ENCODE peak calls at places on chromosomes 1 and 21, in seven cellular contexts. H, T, E, I, S, R and F are unnamed samples.

GRCh38 chr1:44678626-44679025 is 4.1 kb downstream of the ARMH1 start:
- DNase-seq in S (no peak), E (no peak), H (no peak), T (no peak), R (no peak), I (no peak), F (no peak)

GRCh38 chr1:1937061-1937460 is 18.0 kb upstream of the TMEM52 start:
- DNase-seq in S (no peak), E (no peak), I (no peak), R (no peak), H (no peak), T (no peak), F (no peak)

GRCh38 chr21:19853061-19853460 is 1145.1 kb upstream of the NCAM2 start:
- DNase-seq in R (no peak), I (no peak), E (no peak), T (no peak), S (no peak), H (no peak), F (no peak)

GRCh38 chr1:46246548-46247432 is 773 bp upstream of the RAD54L start:
- DNase-seq in H (no peak), E (peak), T (peak), R (peak), I (no peak), S (peak), F (peak)

GRCh38 chr1:99748419-99748818 is 18.0 kb downstream of the FRRS1 start:
- DNase-seq in S (no peak), E (no peak), I (no peak), T (no peak), H (no peak), R (no peak), F (no peak)

GRCh38 chr1:230542054-230542453 is 100.2 kb upstream of the COG2 start:
- DNase-seq in E (no peak), R (no peak), T (no peak), H (peak), I (peak), S (no peak), F (no peak)

GRCh38 chr1:1748686-1749321 is 24.6 kb upstream of the CDK11A start:
- DNase-seq in H (no peak), R (no peak), S (no peak), E (no peak), T (no peak), I (no peak), F (no peak)

GRCh38 chr1:24978383-24979032 is 48.4 kb upstream of the RUNX3 start:
- DNase-seq in T (peak), R (peak), H (no peak), S (no peak), E (no peak), I (no peak), F (no peak)

GRCh38 chr1:38872401-38873026 is 634 bp downstream of the MYCBP start:
- DNase-seq in S (no peak), R (peak), T (no peak), I (no peak), E (peak), H (peak), F (peak)

GRCh38 chr1:70042090-70042716 is 163.2 kb downstream of the LRRC40 start:
- DNase-seq in H (peak), S (no peak), I (no peak), E (no peak), T (no peak), R (peak), F (no peak)

GRCh38 chr21:17200250-17200649 is 312.6 kb upstream of the CXADR start:
- DNase-seq in S (no peak), E (no peak), H (no peak), I (no peak), T (no peak), R (no peak), F (no peak)

GRCh38 chr1:94247146-94248094 is 10.0 kb upstream of the ARHGAP29 start:
- DNase-seq in R (peak), E (peak), H (peak), S (no peak), I (no peak), T (peak), F (no peak)

GRCh38 chr1:118294817-118295486 is 109.9 kb upstream of the SPAG17 start:
- DNase-seq in H (no peak), E (no peak), T (no peak), R (no peak), I (no peak), S (no peak), F (no peak)

GRCh38 chr1:195851016-195851591 is 757.1 kb downstream of the KCNT2 start:
- DNase-seq in E (no peak), H (no peak), R (no peak), T (peak), I (no peak), S (no peak), F (no peak)

GRCh38 chr1:14334336-14335176 is 263.9 kb upstream of the KAZN start:
- DNase-seq in H (no peak), S (no peak), E (no peak), R (peak), T (no peak), I (no peak), F (no peak)

GRCh38 chr1:59005491-59006308 is 221.9 kb upstream of the JUN start:
- DNase-seq in E (no peak), T (no peak), I (no peak), H (no peak), S (no peak), R (no peak), F (no peak)

GRCh38 chr21:16037386-16037785 is 307.6 kb downstream of the USP25 start:
- DNase-seq in E (no peak), T (peak), S (no peak), R (peak), H (peak), I (no peak), F (no peak)

GRCh38 chr1:96309783-96310182 is 411.8 kb upstream of the PTBP2 start:
- DNase-seq in R (peak), S (no peak), I (peak), T (no peak), H (peak), E (no peak), F (no peak)

GRCh38 chr21:33902349-33902748 is 13.3 kb downstream of the ATP5PO start:
- DNase-seq in H (no peak), I (no peak), R (no peak), E (no peak), S (no peak), T (no peak), F (no peak)

GRCh38 chr1:162918111-162918754 is 57.3 kb upstream of the CCDC190 start:
- DNase-seq in T (no peak), R (no peak), I (no peak), E (no peak), S (no peak), H (no peak), F (no peak)

GRCh38 chr1:197544553-197544952 is 230.7 kb downstream of the DENND1B start:
- DNase-seq in S (no peak), I (no peak), R (no peak), H (no peak), E (no peak), T (no peak), F (no peak)

GRCh38 chr1:101476541-101476940 is 239.7 kb downstream of the S1PR1 start:
- DNase-seq in E (no peak), H (no peak), I (no peak), T (no peak), S (no peak), R (no peak), F (no peak)

GRCh38 chr21:45152265-45152746 is 77.9 kb downstream of the ADARB1 start:
- DNase-seq in I (no peak), R (peak), S (peak), T (peak), E (peak), H (peak), F (peak)

GRCh38 chr1:161069731-161070270 is at the start of gene ARHGAP30:
- DNase-seq in E (no peak), T (peak), H (no peak), I (no peak), R (peak), S (peak), F (peak)

GRCh38 chr21:37537391-37537996 is 170.9 kb downstream of the DYRK1A start:
- DNase-seq in I (no peak), T (no peak), H (no peak), S (no peak), R (no peak), E (no peak), F (no peak)

GRCh38 chr21:32442566-32443318 is 30.2 kb downstream of the EVA1C start:
- DNase-seq in S (no peak), I (no peak), T (no peak), R (no peak), E (no peak), H (no peak), F (no peak)

GRCh38 chr1:31788825-31789256 is 24.7 kb upstream of the ADGRB2 start:
- DNase-seq in R (no peak), S (no peak), I (peak), E (no peak), H (no peak), T (no peak), F (no peak)

GRCh38 chr1:41773144-41773571 is 145.6 kb downstream of the HIVEP3 start:
- DNase-seq in I (no peak), E (no peak), S (no peak), R (no peak), T (no peak), H (peak), F (no peak)

GRCh38 chr1:100734716-100735115 is 15.2 kb downstream of the VCAM1 start:
- DNase-seq in H (peak), I (peak), T (no peak), S (no peak), R (no peak), E (no peak), F (no peak)

GRCh38 chr1:5891736-5892135 is 100.5 kb downstream of the NPHP4 start:
- DNase-seq in E (no peak), I (peak), T (no peak), S (no peak), R (no peak), H (peak), F (no peak)

GRCh38 chr21:44012474-44013379 is 618 bp downstream of the TRAPPC10 start:
- DNase-seq in T (peak), E (peak), S (peak), R (peak), I (no peak), H (no peak), F (peak)

GRCh38 chr1:204350857-204351573 is 8.7 kb downstream of the PLEKHA6 start:
- DNase-seq in E (peak), T (no peak), I (no peak), H (peak), S (no peak), R (no peak), F (no peak)

GRCh38 chr1:65527211-65527610 is 106.7 kb downstream of the LEPR start:
- DNase-seq in E (peak), R (no peak), H (peak), S (no peak), T (no peak), I (no peak), F (no peak)

GRCh38 chr1:902023-902422 is 21.7 kb upstream of the SAMD11 start:
- DNase-seq in T (no peak), S (no peak), E (no peak), H (no peak), R (no peak), I (no peak), F (no peak)

GRCh38 chr1:242813490-242814091 is 289.1 kb upstream of the PLD5 start:
- DNase-seq in T (no peak), I (no peak), R (no peak), H (no peak), E (no peak), S (no peak), F (no peak)

GRCh38 chr1:38804062-38804886 is 55.3 kb downstream of the RRAGC start:
- DNase-seq in T (no peak), E (peak), S (no peak), R (no peak), H (no peak), I (no peak), F (no peak)

GRCh38 chr21:42621166-42621827 is 32.1 kb upstream of the PDE9A start:
- DNase-seq in I (no peak), H (no peak), R (no peak), E (no peak), S (no peak), T (no peak), F (no peak)

GRCh38 chr1:53738205-53739108 is 507 bp downstream of the GLIS1 start:
- DNase-seq in E (no peak), S (no peak), H (peak), T (no peak), I (no peak), R (no peak), F (no peak)

GRCh38 chr1:175176246-175176645 is 16.3 kb downstream of the KIAA0040 start:
- DNase-seq in S (no peak), R (no peak), H (no peak), E (peak), I (no peak), T (no peak), F (no peak)